ENCODE peak calls at places on chromosomes 4 and X, in six cellular contexts. J is EL; Q is B cell; L is foreskin melanocyte; P is upper lobe of right lung; F is activated naive CD8-positive, alpha-beta T cell treated with anti-CD3 and anti-CD28 coated beads for 36 hours. S is an unnamed sample.

GRCh38 chr4:183352546-183352945 is 30.3 kb upstream of the CLDN24 start:
- DNase-seq in J (no peak), Q (no peak), L (no peak), P (no peak), F (no peak), S (no peak)

GRCh38 chrX:13167444-13168207 is 123.2 kb upstream of the FAM9C start:
- DNase-seq in J (no peak), Q (no peak), L (peak), P (no peak), F (peak), S (peak)

GRCh38 chr4:31964691-31965090 is 1244.5 kb downstream of the PCDH7 start:
- DNase-seq in J (no peak), Q (no peak), L (no peak), P (no peak), F (no peak), S (peak)

GRCh38 chrX:150366951-150367545 is 3.9 kb downstream of the MAMLD1 start:
- DNase-seq in J (peak), Q (no peak), L (no peak), P (no peak), F (no peak), S (peak)

GRCh38 chrX:112613039-112613438 is 66.7 kb downstream of the LHFPL1 start:
- DNase-seq in J (no peak), Q (no peak), L (no peak), P (no peak), F (no peak), S (no peak)

GRCh38 chr4:52842788-52843187 is 19.3 kb upstream of the RASL11B start:
- DNase-seq in J (no peak), Q (peak), L (no peak), P (no peak), F (no peak), S (no peak)

GRCh38 chr4:8387615-8388266 is 52.8 kb downstream of the ACOX3 start:
- DNase-seq in J (no peak), Q (no peak), L (no peak), P (no peak), F (no peak), S (peak)

GRCh38 chr4:91127891-91128290 is 1000.7 kb downstream of the CCSER1 start:
- DNase-seq in J (no peak), Q (no peak), L (no peak), P (no peak), F (no peak), S (no peak)

GRCh38 chr4:145735330-145735638 is 55.3 kb downstream of the C4orf51 start:
- DNase-seq in J (peak), Q (no peak), L (no peak), P (no peak), F (no peak), S (peak)

GRCh38 chrX:138945219-138945618 is 233.7 kb upstream of the FGF13 start:
- DNase-seq in J (no peak), Q (no peak), L (no peak), P (no peak), F (no peak), S (peak)

GRCh38 chrX:45360571-45360970 is 159.9 kb upstream of the DIPK2B start:
- DNase-seq in J (no peak), Q (no peak), L (no peak), P (no peak), F (no peak), S (no peak)

GRCh38 chr4:94507708-94508107 is 56.0 kb downstream of the PDLIM5 start:
- DNase-seq in J (peak), Q (no peak), L (no peak), P (no peak), F (no peak), S (peak)

GRCh38 chr4:84914686-84915395 is 51.6 kb downstream of the WDFY3 start:
- DNase-seq in J (no peak), Q (no peak), L (no peak), P (no peak), F (no peak), S (peak)

GRCh38 chr4:156771171-156771837 is 200.3 kb downstream of the PDGFC start:
- DNase-seq in J (peak), Q (no peak), L (peak), P (no peak), F (no peak), S (peak)

GRCh38 chr4:138300616-138301015 is 58.5 kb upstream of the SLC7A11 start:
- DNase-seq in J (peak), Q (no peak), L (no peak), P (no peak), F (no peak), S (no peak)

GRCh38 chr4:6229095-6229494 is 28.7 kb upstream of the JAKMIP1 start:
- DNase-seq in J (no peak), Q (no peak), L (no peak), P (no peak), F (no peak), S (no peak)

GRCh38 chr4:119286377-119287002 is 35.4 kb downstream of the FABP2 start:
- DNase-seq in J (peak), Q (no peak), L (peak), P (no peak), F (no peak), S (peak)

GRCh38 chr4:89164400-89164799 is 53.1 kb downstream of the TIGD2 start:
- DNase-seq in J (no peak), Q (no peak), L (no peak), P (no peak), F (no peak), S (no peak)

GRCh38 chr4:131509521-131509920 is 1639.6 kb upstream of the PCDH10 start:
- DNase-seq in J (peak), Q (no peak), L (no peak), P (no peak), F (no peak), S (no peak)

GRCh38 chr4:184100297-184100885 is 117.3 kb downstream of the ENPP6 start:
- DNase-seq in J (no peak), Q (no peak), L (peak), P (peak), F (no peak), S (peak)

GRCh38 chr4:16448240-16448639 is 222.0 kb upstream of the TAPT1 start:
- DNase-seq in J (no peak), Q (no peak), L (no peak), P (no peak), F (no peak), S (no peak)

GRCh38 chr4:28557755-28558154 is 1697.1 kb downstream of the STIM2 start:
- DNase-seq in J (peak), Q (no peak), L (no peak), P (no peak), F (no peak), S (no peak)

GRCh38 chr4:40629401-40630334 is at the start of gene RBM47:
- DNase-seq in J (peak), Q (peak), L (no peak), P (peak), F (peak), S (peak)

GRCh38 chr4:4440333-4441061 is 53.6 kb downstream of the NSG1 start:
- DNase-seq in J (no peak), Q (no peak), L (no peak), P (no peak), F (no peak), S (no peak)

GRCh38 chr4:85084371-85085170 is 118.1 kb upstream of the WDFY3 start:
- DNase-seq in J (peak), Q (peak), L (peak), P (no peak), F (no peak), S (peak)

S was measured in MCF 10A.